ENCODE peak calls at places on chromosomes 3 and 15, in four cellular contexts. A is heart left ventricle, T is A673, Y is COR-L47. D is an unnamed sample.

GRCh38 chr3:127320529-127321121 is 32.8 kb upstream of the PRR20G start:
- DNase-seq in A (no peak), T (peak; percentile 31), Y (no peak), D (no peak)

GRCh38 chr3:143045639-143046038 is 44.3 kb downstream of the U2SURP start:
- DNase-seq in Y (no peak), A (no peak), T (no peak), D (no peak)

GRCh38 chr3:38114875-38115644 is 21.9 kb downstream of the ACAA1 start:
- DNase-seq in A (no peak), T (no peak), Y (no peak), D (no peak)

GRCh38 chr3:8560608-8561007 is 59.0 kb downstream of the LMCD1 start:
- DNase-seq in Y (no peak), A (no peak), T (no peak), D (no peak)

GRCh38 chr3:99534951-99535704 is 103.3 kb upstream of the COL8A1 start:
- DNase-seq in T (peak; percentile 25), A (no peak), Y (no peak), D (no peak)

GRCh38 chr15:40591310-40591845 is 2.7 kb upstream of the KNL1 start:
- DNase-seq in T (no peak), Y (no peak), A (no peak), D (peak; percentile 25)

GRCh38 chr3:169907476-169907875 is 3.9 kb upstream of the SAMD7 start:
- DNase-seq in Y (no peak), A (no peak), T (no peak), D (no peak)

GRCh38 chr15:85318048-85318731 is 62.2 kb upstream of the AKAP13 start:
- DNase-seq in Y (peak; percentile 39), A (no peak), T (peak; percentile 53), D (peak; percentile 88)

GRCh38 chr3:129004639-129005295 is 3.7 kb downstream of the EFCC1 start:
- DNase-seq in T (no peak), Y (no peak), A (no peak), D (peak; percentile 24)

GRCh38 chr15:71660501-71660900 is 149.9 kb upstream of the NR2E3 start:
- DNase-seq in T (no peak), A (no peak), Y (no peak), D (peak; percentile 24)

GRCh38 chr3:190449801-190450200 is at the start of gene TMEM207:
- DNase-seq in A (no peak), T (no peak), Y (no peak), D (no peak)

GRCh38 chr15:25620466-25620865 is 181.6 kb upstream of the UBE3A start:
- DNase-seq in Y (no peak), T (no peak), A (no peak), D (no peak)

GRCh38 chr3:87298111-87298718 is 21.8 kb upstream of the POU1F1 start:
- DNase-seq in T (peak; percentile 84), A (no peak), Y (peak; percentile 14), D (peak; percentile 44)

D was measured in NCI-H69.